ENCODE peak calls at places on chromosomes 1 and 21, in seven cellular contexts. K is SJSA1; U is stimulated activated CD4-positive, alpha-beta T cell treated with anti-CD3 and anti-CD28 coated beads, Interleukin-1b, Interleukin-23, amount 100 ng/mL, for 1 hour; E is Calu3; I is adrenal gland; Y is NCI-H2171; D is kidney glomerular epithelial cell. L is an unnamed sample.

GRCh38 chr1:2091611-2092604 is 41.7 kb downstream of the PRKCZ start:
- DNase-seq in Y (no peak), D (no peak), I (no peak), E (no peak), K (no peak), U (peak; percentile 10), L (peak; percentile 34)

GRCh38 chr1:201475121-201475520 is 6.1 kb upstream of the PHLDA3 start:
- DNase-seq in I (no peak), U (no peak), Y (no peak), K (no peak), D (no peak), E (no peak), L (no peak)

GRCh38 chr1:230105245-230105753 is 38.3 kb downstream of the GALNT2 start:
- DNase-seq in I (no peak), K (no peak), E (no peak), Y (no peak), U (no peak), D (peak; percentile 71), L (no peak)

GRCh38 chr21:35256468-35256988 is 207.4 kb upstream of the RUNX1 start:
- DNase-seq in D (peak; percentile 93), U (no peak), E (peak; percentile 82), I (peak; percentile 95), K (peak; percentile 94), Y (no peak), L (peak; percentile 94)

GRCh38 chr1:32266926-32267645 is 16.0 kb downstream of the LCK start:
- DNase-seq in Y (no peak), E (no peak), U (no peak), K (peak; percentile 72), D (peak; percentile 14), I (no peak), L (no peak)

GRCh38 chr21:31117046-31117916 is 79.0 kb upstream of the KRTAP19-8 start:
- DNase-seq in E (no peak), I (no peak), D (peak; percentile 63), U (no peak), K (peak; percentile 71), Y (no peak), L (peak; percentile 50)

GRCh38 chr21:33025106-33025470 is 647 bp upstream of the OLIG2 start:
- DNase-seq in I (no peak), U (no peak), Y (no peak), E (no peak), D (no peak), K (no peak), L (no peak)

GRCh38 chr1:39936724-39937491 is 18.0 kb upstream of the MFSD2A start:
- DNase-seq in K (no peak), Y (no peak), D (no peak), E (no peak), U (no peak), I (no peak), L (no peak)

GRCh38 chr1:101846820-101847219 is 149.9 kb downstream of the OLFM3 start:
- DNase-seq in K (no peak), U (no peak), Y (no peak), I (no peak), E (no peak), D (no peak), L (peak; percentile 39)

GRCh38 chr1:1517973-1518620 is 6.1 kb downstream of the ATAD3A start:
- DNase-seq in D (no peak), I (no peak), E (no peak), K (no peak), Y (no peak), U (no peak), L (no peak)

GRCh38 chr21:38958940-38959685 is 153.4 kb downstream of the ETS2 start:
- DNase-seq in D (peak; percentile 97), E (peak; percentile 13), I (peak; percentile 23), Y (no peak), U (no peak), K (no peak), L (peak; percentile 71)

GRCh38 chr1:59455206-59455605 is 158.3 kb downstream of the FGGY start:
- DNase-seq in U (no peak), E (no peak), Y (no peak), D (peak; percentile 43), K (no peak), I (no peak), L (no peak)

GRCh38 chr1:209388358-209388757 is 195.2 kb upstream of the CAMK1G start:
- DNase-seq in Y (no peak), K (no peak), U (no peak), I (no peak), D (no peak), E (no peak), L (no peak)

GRCh38 chr1:99727575-99728190 is 38.8 kb downstream of the FRRS1 start:
- DNase-seq in E (no peak), Y (no peak), I (no peak), D (peak; percentile 53), K (peak; percentile 66), U (no peak), L (no peak)

GRCh38 chr21:14875704-14876364 is 189.0 kb downstream of the NRIP1 start:
- DNase-seq in U (no peak), Y (no peak), E (peak; percentile 20), I (no peak), K (no peak), D (peak; percentile 73), L (no peak)

GRCh38 chr1:17834561-17835100 is 79.5 kb downstream of the ACTL8 start:
- DNase-seq in I (no peak), E (no peak), Y (no peak), D (no peak), U (no peak), K (no peak), L (no peak)

GRCh38 chr21:46142581-46143473 is 12.6 kb downstream of the FTCD start:
- DNase-seq in Y (no peak), U (no peak), E (no peak), I (no peak), K (no peak), D (no peak), L (no peak)